ENCODE peak calls at places on chromosomes 1 and 21, in six cellular contexts. One of them, this sample, is unnamed.
A peak's percentile ranks its signal among the peaks of the same experiment; 100 is the strongest.

GRCh38 chr1:200883118-200883517 is 10.3 kb downstream of the GPR25 start:
- DNase-seq in ovary: no peak
- DNase-seq in H54: no peak
- DNase-seq in stimulated activated CD8-positive, alpha-beta memory T cell treated with anti-CD3 and anti-CD28 coated beads, Interleukin-15, amount 100 ng/mL, for 24 hours: no peak
- DNase-seq in AG08395: no peak
- DNase-seq in AG10803: no peak
- DNase-seq in this sample: no peak

GRCh38 chr1:117239467-117239866 is 28.7 kb upstream of the VTCN1 start:
- DNase-seq in ovary: no peak
- DNase-seq in H54: no peak
- DNase-seq in stimulated activated CD8-positive, alpha-beta memory T cell treated with anti-CD3 and anti-CD28 coated beads, Interleukin-15, amount 100 ng/mL, for 24 hours: no peak
- DNase-seq in AG08395: no peak
- DNase-seq in AG10803: no peak
- DNase-seq in this sample: no peak

GRCh38 chr1:175094626-175095025 is 27.0 kb downstream of the TNN start:
- DNase-seq in ovary: no peak
- DNase-seq in H54: no peak
- DNase-seq in stimulated activated CD8-positive, alpha-beta memory T cell treated with anti-CD3 and anti-CD28 coated beads, Interleukin-15, amount 100 ng/mL, for 24 hours: no peak
- DNase-seq in AG08395: no peak
- DNase-seq in AG10803: no peak
- DNase-seq in this sample: no peak

GRCh38 chr1:67710417-67710816 is 25.4 kb downstream of the GADD45A start:
- DNase-seq in ovary: no peak
- DNase-seq in H54: no peak
- DNase-seq in stimulated activated CD8-positive, alpha-beta memory T cell treated with anti-CD3 and anti-CD28 coated beads, Interleukin-15, amount 100 ng/mL, for 24 hours: no peak
- DNase-seq in AG08395: peak; percentile 32
- DNase-seq in AG10803: peak; percentile 50
- DNase-seq in this sample: no peak

GRCh38 chr1:216531308-216532239 is 108.3 kb upstream of the USH2A start:
- DNase-seq in ovary: no peak
- DNase-seq in H54: peak; percentile 5
- DNase-seq in stimulated activated CD8-positive, alpha-beta memory T cell treated with anti-CD3 and anti-CD28 coated beads, Interleukin-15, amount 100 ng/mL, for 24 hours: no peak
- DNase-seq in AG08395: peak; percentile 21
- DNase-seq in AG10803: peak; percentile 25
- DNase-seq in this sample: no peak

GRCh38 chr1:180937624-180938225 is 25.0 kb downstream of the KIAA1614 start:
- DNase-seq in ovary: no peak
- DNase-seq in H54: no peak
- DNase-seq in stimulated activated CD8-positive, alpha-beta memory T cell treated with anti-CD3 and anti-CD28 coated beads, Interleukin-15, amount 100 ng/mL, for 24 hours: no peak
- DNase-seq in AG08395: no peak
- DNase-seq in AG10803: no peak
- DNase-seq in this sample: no peak

GRCh38 chr21:45478115-45478801 is 64.0 kb downstream of the SLC19A1 start:
- DNase-seq in ovary: peak; percentile 80
- DNase-seq in H54: no peak
- DNase-seq in stimulated activated CD8-positive, alpha-beta memory T cell treated with anti-CD3 and anti-CD28 coated beads, Interleukin-15, amount 100 ng/mL, for 24 hours: peak; percentile 51
- DNase-seq in AG08395: peak; percentile 66
- DNase-seq in AG10803: peak; percentile 56
- DNase-seq in this sample: no peak

GRCh38 chr1:117198097-117198496 is 12.6 kb downstream of the VTCN1 start:
- DNase-seq in ovary: no peak
- DNase-seq in H54: no peak
- DNase-seq in stimulated activated CD8-positive, alpha-beta memory T cell treated with anti-CD3 and anti-CD28 coated beads, Interleukin-15, amount 100 ng/mL, for 24 hours: no peak
- DNase-seq in AG08395: no peak
- DNase-seq in AG10803: no peak
- DNase-seq in this sample: no peak

GRCh38 chr1:231200417-231201031 is 38.7 kb downstream of the TRIM67 start:
- DNase-seq in ovary: no peak
- DNase-seq in H54: peak; percentile 46
- DNase-seq in stimulated activated CD8-positive, alpha-beta memory T cell treated with anti-CD3 and anti-CD28 coated beads, Interleukin-15, amount 100 ng/mL, for 24 hours: no peak
- DNase-seq in AG08395: peak; percentile 31
- DNase-seq in AG10803: peak; percentile 28
- DNase-seq in this sample: no peak

GRCh38 chr1:162023181-162023546 is 505 bp downstream of the OLFML2B start:
- DNase-seq in ovary: no peak
- DNase-seq in H54: no peak
- DNase-seq in stimulated activated CD8-positive, alpha-beta memory T cell treated with anti-CD3 and anti-CD28 coated beads, Interleukin-15, amount 100 ng/mL, for 24 hours: no peak
- DNase-seq in AG08395: no peak
- DNase-seq in AG10803: no peak
- DNase-seq in this sample: no peak

GRCh38 chr1:5908461-5909375 is 83.5 kb downstream of the NPHP4 start:
- DNase-seq in ovary: no peak
- DNase-seq in H54: no peak
- DNase-seq in stimulated activated CD8-positive, alpha-beta memory T cell treated with anti-CD3 and anti-CD28 coated beads, Interleukin-15, amount 100 ng/mL, for 24 hours: no peak
- DNase-seq in AG08395: no peak
- DNase-seq in AG10803: no peak
- DNase-seq in this sample: no peak

GRCh38 chr1:2194319-2194897 is at the start of gene FAAP20:
- DNase-seq in ovary: no peak
- DNase-seq in H54: peak; percentile 56
- DNase-seq in stimulated activated CD8-positive, alpha-beta memory T cell treated with anti-CD3 and anti-CD28 coated beads, Interleukin-15, amount 100 ng/mL, for 24 hours: no peak
- DNase-seq in AG08395: peak; percentile 83
- DNase-seq in AG10803: peak; percentile 54
- DNase-seq in this sample: no peak

GRCh38 chr1:30923597-30923996 is 15.0 kb upstream of the SDC3 start:
- DNase-seq in ovary: no peak
- DNase-seq in H54: no peak
- DNase-seq in stimulated activated CD8-positive, alpha-beta memory T cell treated with anti-CD3 and anti-CD28 coated beads, Interleukin-15, amount 100 ng/mL, for 24 hours: no peak
- DNase-seq in AG08395: no peak
- DNase-seq in AG10803: peak; percentile 34
- DNase-seq in this sample: no peak

GRCh38 chr1:189180057-189180456 is 1297.6 kb downstream of the BRINP3 start:
- DNase-seq in ovary: no peak
- DNase-seq in H54: no peak
- DNase-seq in stimulated activated CD8-positive, alpha-beta memory T cell treated with anti-CD3 and anti-CD28 coated beads, Interleukin-15, amount 100 ng/mL, for 24 hours: no peak
- DNase-seq in AG08395: no peak
- DNase-seq in AG10803: no peak
- DNase-seq in this sample: no peak

GRCh38 chr1:16905112-16905855 is 9.5 kb downstream of the RNU1-2 start:
- DNase-seq in ovary: peak; percentile 62
- DNase-seq in H54: peak; percentile 63
- DNase-seq in stimulated activated CD8-positive, alpha-beta memory T cell treated with anti-CD3 and anti-CD28 coated beads, Interleukin-15, amount 100 ng/mL, for 24 hours: no peak
- DNase-seq in AG08395: peak; percentile 35
- DNase-seq in AG10803: peak; percentile 91
- DNase-seq in this sample: peak; percentile 86

GRCh38 chr1:203591626-203592025 is 35.0 kb upstream of the ATP2B4 start:
- DNase-seq in ovary: no peak
- DNase-seq in H54: no peak
- DNase-seq in stimulated activated CD8-positive, alpha-beta memory T cell treated with anti-CD3 and anti-CD28 coated beads, Interleukin-15, amount 100 ng/mL, for 24 hours: no peak
- DNase-seq in AG08395: no peak
- DNase-seq in AG10803: no peak
- DNase-seq in this sample: no peak

GRCh38 chr1:116763787-116764465 is 9.7 kb downstream of the CD2 start:
- DNase-seq in ovary: no peak
- DNase-seq in H54: peak; percentile 22
- DNase-seq in stimulated activated CD8-positive, alpha-beta memory T cell treated with anti-CD3 and anti-CD28 coated beads, Interleukin-15, amount 100 ng/mL, for 24 hours: no peak
- DNase-seq in AG08395: peak; percentile 22
- DNase-seq in AG10803: no peak
- DNase-seq in this sample: no peak

GRCh38 chr1:29390491-29391361 is 154.4 kb downstream of the PTPRU start:
- DNase-seq in ovary: no peak
- DNase-seq in H54: no peak
- DNase-seq in stimulated activated CD8-positive, alpha-beta memory T cell treated with anti-CD3 and anti-CD28 coated beads, Interleukin-15, amount 100 ng/mL, for 24 hours: no peak
- DNase-seq in AG08395: no peak
- DNase-seq in AG10803: no peak
- DNase-seq in this sample: no peak

GRCh38 chr1:19909392-19909791 is 14.0 kb downstream of the PLA2G2E start:
- DNase-seq in ovary: no peak
- DNase-seq in H54: no peak
- DNase-seq in stimulated activated CD8-positive, alpha-beta memory T cell treated with anti-CD3 and anti-CD28 coated beads, Interleukin-15, amount 100 ng/mL, for 24 hours: no peak
- DNase-seq in AG08395: no peak
- DNase-seq in AG10803: no peak
- DNase-seq in this sample: no peak

GRCh38 chr21:42047821-42048613 is 23.1 kb upstream of the UMODL1 start:
- DNase-seq in ovary: peak; percentile 68
- DNase-seq in H54: peak; percentile 97
- DNase-seq in stimulated activated CD8-positive, alpha-beta memory T cell treated with anti-CD3 and anti-CD28 coated beads, Interleukin-15, amount 100 ng/mL, for 24 hours: no peak
- DNase-seq in AG08395: peak; percentile 91
- DNase-seq in AG10803: peak; percentile 94
- DNase-seq in this sample: peak; percentile 71

GRCh38 chr1:66294692-66295384 is 239.1 kb upstream of the SGIP1 start:
- DNase-seq in ovary: no peak
- DNase-seq in H54: no peak
- DNase-seq in stimulated activated CD8-positive, alpha-beta memory T cell treated with anti-CD3 and anti-CD28 coated beads, Interleukin-15, amount 100 ng/mL, for 24 hours: no peak
- DNase-seq in AG08395: peak; percentile 57
- DNase-seq in AG10803: peak; percentile 59
- DNase-seq in this sample: no peak